ENCODE peak calls at places on chromosomes 7 and 10, in five cellular contexts. I is astrocyte, N is bronchial epithelial cell, Q is nephron progenitor cell, Y is brain microvascular endothelial cell. L is an unnamed sample.

GRCh38 chr7:7757576-7757975 is 39.2 kb upstream of the RPA3 start:
- DNase-seq in I (no peak), N (no peak), Q (no peak), Y (no peak), L (no peak)

GRCh38 chr10:96043157-96043894 is at the start of gene CCNJ:
- DNase-seq in I (peak), N (peak), Q (peak), Y (peak), L (peak)

GRCh38 chr7:87106974-87107612 is 45.2 kb upstream of the DMTF1 start:
- DNase-seq in I (no peak), N (no peak), Q (no peak), Y (no peak), L (no peak)

GRCh38 chr10:101575580-101576228 is 12.4 kb downstream of the POLL start:
- DNase-seq in I (no peak), N (no peak), Q (no peak), Y (no peak), L (no peak)

GRCh38 chr10:124145109-124145860 is 51.9 kb upstream of the CHST15 start:
- DNase-seq in I (no peak), N (peak), Q (no peak), Y (no peak), L (no peak)

GRCh38 chr10:6423004-6423403 is 157.1 kb downstream of the PRKCQ start:
- DNase-seq in I (no peak), N (peak), Q (no peak), Y (no peak), L (no peak)

GRCh38 chr7:117859246-117859812 is 13.9 kb downstream of the CTTNBP2 start:
- DNase-seq in I (no peak), N (peak), Q (no peak), Y (no peak), L (no peak)

GRCh38 chr10:59172567-59172966 is 3.9 kb upstream of the PHYHIPL start:
- DNase-seq in I (no peak), N (peak), Q (no peak), Y (no peak), L (no peak)

GRCh38 chr7:155295511-155295910 is 2.2 kb upstream of the INSIG1 start:
- DNase-seq in I (no peak), N (no peak), Q (no peak), Y (no peak), L (no peak)

GRCh38 chr7:142482899-142483658 is 225.2 kb upstream of the PRSS58 start:
- DNase-seq in I (no peak), N (peak), Q (peak), Y (peak), L (peak)

GRCh38 chr7:20647051-20647450 is 31.6 kb downstream of the ABCB5 start:
- DNase-seq in I (peak), N (no peak), Q (no peak), Y (peak), L (no peak)

GRCh38 chr10:17562572-17562971 is 54.6 kb downstream of the HACD1 start:
- DNase-seq in I (peak), N (peak), Q (no peak), Y (peak), L (no peak)

GRCh38 chr7:37684927-37685326 is 1.4 kb downstream of the GPR141 start:
- DNase-seq in I (no peak), N (no peak), Q (no peak), Y (no peak), L (no peak)

GRCh38 chr10:94358480-94358879 is 4.3 kb downstream of the NOC3L start:
- DNase-seq in I (peak), N (peak), Q (no peak), Y (peak), L (peak)

GRCh38 chr10:1515121-1515779 is 222.1 kb downstream of the ADARB2 start:
- DNase-seq in I (no peak), N (no peak), Q (no peak), Y (no peak), L (no peak)

GRCh38 chr10:89262331-89263020 is 10.9 kb upstream of the LIPA start:
- DNase-seq in I (peak), N (peak), Q (no peak), Y (no peak), L (peak)

GRCh38 chr7:34157137-34157536 is 251.8 kb downstream of the BMPER start:
- DNase-seq in I (no peak), N (no peak), Q (no peak), Y (no peak), L (no peak)

GRCh38 chr10:97673736-97674525 is 13.1 kb downstream of the AVPI1 start:
- DNase-seq in I (peak), N (peak), Q (no peak), Y (peak), L (peak)

GRCh38 chr10:133183646-133184378 is 23.8 kb downstream of the KNDC1 start:
- DNase-seq in I (no peak), N (no peak), Q (no peak), Y (no peak), L (no peak)

GRCh38 chr7:153217032-153217431 is 457.5 kb downstream of the ACTR3B start:
- DNase-seq in I (no peak), N (no peak), Q (no peak), Y (no peak), L (no peak)

GRCh38 chr10:50417486-50417905 is 166.2 kb upstream of the ASAH2 start:
- DNase-seq in I (no peak), N (peak), Q (no peak), Y (peak), L (no peak)

GRCh38 chr10:44955408-44956070 is 4.1 kb upstream of the RASSF4 start:
- DNase-seq in I (no peak), N (no peak), Q (no peak), Y (no peak), L (no peak)

DNA sequence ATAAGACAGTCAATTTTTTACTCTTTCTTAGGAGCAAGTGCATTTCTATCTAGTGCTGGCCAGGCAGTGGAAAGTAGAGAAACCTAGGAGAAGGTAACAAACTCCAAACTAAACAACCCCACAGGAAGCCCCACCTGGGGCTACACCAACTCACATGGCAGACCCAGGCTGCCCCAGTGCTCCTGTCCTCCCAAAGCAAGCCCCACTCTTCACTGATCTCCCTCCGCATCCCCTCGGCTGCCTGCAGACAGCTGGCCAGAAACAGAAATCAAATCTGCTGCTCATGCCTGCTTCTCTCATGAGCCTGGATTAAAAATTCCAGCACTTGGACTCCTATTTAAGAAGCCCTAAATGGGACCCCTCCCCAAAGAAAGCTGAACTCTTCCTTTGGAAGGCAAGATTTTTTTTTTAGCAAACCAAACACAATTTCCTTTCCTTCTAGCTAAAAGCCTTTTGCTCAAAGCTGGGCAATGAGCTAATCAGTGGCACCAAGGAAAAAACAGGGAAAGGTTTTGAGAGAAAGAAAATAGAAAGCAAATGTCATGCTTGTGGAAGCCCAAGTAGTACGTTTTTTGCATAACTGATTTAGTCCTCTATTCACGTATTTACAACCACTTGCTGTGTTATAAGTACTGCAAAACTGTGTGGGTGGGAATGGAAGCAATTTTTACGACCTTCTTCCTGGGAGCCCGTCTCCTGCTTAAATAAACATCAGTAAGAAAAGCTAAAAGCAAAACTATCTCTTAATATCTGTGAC is 10.7 kb downstream of the PDE1C start:
- DNase-seq in I (peak), N (no peak), Q (peak), Y (no peak), L (no peak)
- TF ChIP-seq CTCF in I (no peak), N (no peak), Q (no peak), Y (no peak), L (no peak)

GRCh38 chr7:105791926-105792325 is 84.5 kb downstream of the ATXN7L1 start:
- DNase-seq in I (no peak), N (peak), Q (no peak), Y (no peak), L (no peak)

GRCh38 chr7:105797652-105798051 is 78.7 kb downstream of the ATXN7L1 start:
- DNase-seq in I (no peak), N (no peak), Q (no peak), Y (no peak), L (no peak)

GRCh38 chr7:105792488-105793370 is 83.7 kb downstream of the ATXN7L1 start:
- DNase-seq in I (no peak), N (no peak), Q (no peak), Y (no peak), L (no peak)

GRCh38 chr7:105796365-105796764 is 80.0 kb downstream of the ATXN7L1 start:
- DNase-seq in I (peak), N (no peak), Q (no peak), Y (peak), L (peak)

GRCh38 chr7:105794741-105795729 is 81.4 kb downstream of the ATXN7L1 start:
- DNase-seq in I (peak), N (peak), Q (no peak), Y (no peak), L (peak)
- TF ChIP-seq CTCF in I (no peak), N (no peak), Q (no peak), Y (no peak), L (peak)

DNA sequence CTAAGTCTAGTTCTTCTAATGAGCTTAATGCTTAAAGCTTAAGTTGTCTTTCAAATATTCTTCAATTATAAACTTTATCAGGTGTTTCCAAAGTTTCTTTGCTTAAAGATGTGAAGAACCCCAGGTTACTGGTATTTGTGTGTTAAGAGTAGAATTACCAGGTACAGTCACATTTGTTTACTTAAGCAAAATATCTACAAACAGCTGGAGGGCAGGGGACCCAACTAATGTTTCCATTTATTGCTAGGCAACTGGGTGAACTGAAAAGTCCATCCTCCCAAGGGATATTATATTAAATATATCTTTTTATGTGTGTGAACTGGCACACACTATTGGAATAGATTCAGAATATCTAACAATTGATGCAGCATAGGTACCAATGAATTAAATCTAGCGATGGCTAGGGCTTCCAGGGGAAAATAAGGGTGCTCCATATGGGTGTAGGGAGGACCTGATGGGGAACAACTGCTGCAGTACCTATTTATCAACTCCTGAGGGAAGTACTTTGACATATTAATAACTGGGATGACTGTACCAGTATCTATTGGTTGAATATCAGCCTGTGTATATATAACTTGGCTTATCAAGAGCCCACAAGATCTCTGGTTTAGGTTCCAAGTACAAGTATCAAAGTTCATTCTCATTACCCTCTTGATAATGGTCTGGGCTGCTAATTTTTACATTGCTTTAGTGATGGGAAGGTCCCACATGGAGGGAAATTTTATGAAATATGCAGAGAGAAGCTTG is 10.3 kb upstream of the AGR3 start:
- DNase-seq in I (no peak), N (peak), Q (no peak), Y (no peak), L (no peak)
- TF ChIP-seq CTCF in I (no peak), N (peak), Q (no peak), Y (no peak), L (no peak)

DNA sequence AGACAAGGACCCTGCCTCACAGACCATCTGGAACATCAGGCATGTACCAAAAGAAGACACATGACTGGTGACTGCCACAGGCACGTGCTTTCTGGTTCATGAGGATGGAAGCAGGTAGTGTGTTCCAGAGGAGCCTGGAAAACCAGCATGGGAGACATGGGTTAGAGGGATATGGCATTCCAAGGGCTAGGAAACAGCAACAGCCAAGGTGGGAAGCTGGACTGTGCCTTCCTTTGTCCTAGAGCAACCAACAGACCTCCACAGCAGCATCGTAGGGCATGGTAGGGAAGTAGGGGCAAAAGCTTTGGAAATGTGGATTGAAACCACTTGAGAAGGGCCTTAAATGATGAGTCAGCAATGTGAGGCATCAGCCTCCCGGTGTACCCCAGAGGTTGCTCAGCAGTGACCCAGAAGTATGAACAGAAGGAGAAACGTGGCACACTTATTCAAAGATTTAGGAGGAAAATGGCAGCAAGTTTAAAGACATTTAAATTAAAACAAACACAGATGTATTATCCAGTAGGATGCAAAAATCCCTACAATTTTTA is 51.0 kb downstream of the PRLHR start:
- DNase-seq in I (no peak), N (no peak), Q (no peak), Y (no peak), L (no peak)
- TF ChIP-seq CTCF in I (no peak), N (no peak), Q (no peak), Y (no peak), L (peak)

GRCh38 chr7:78039791-78040776 is 241.5 kb downstream of the PHTF2 start:
- DNase-seq in I (no peak), N (no peak), Q (no peak), Y (no peak), L (no peak)
- TF ChIP-seq CTCF in I (no peak), N (peak), Q (peak), Y (peak), L (peak)

DNA sequence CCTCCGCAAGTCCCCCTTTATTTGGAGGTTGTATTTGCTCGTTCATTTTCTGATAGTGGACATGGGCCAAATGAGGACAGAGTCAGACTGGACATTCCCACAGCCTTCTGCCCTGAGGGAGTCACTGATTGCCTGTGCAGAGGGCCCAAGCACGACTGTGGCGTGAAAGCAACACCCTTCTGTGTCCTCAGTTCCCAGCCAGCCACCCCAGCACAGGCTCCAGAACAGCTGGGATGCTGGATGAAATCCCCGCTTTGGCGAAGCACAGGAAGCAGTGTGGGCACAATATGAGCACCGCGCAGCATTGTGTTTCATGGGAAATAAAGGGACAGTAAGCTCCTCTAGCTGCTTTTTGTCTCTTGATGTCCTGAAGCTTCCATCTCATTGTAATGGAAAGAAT is 20.5 kb downstream of the TRIL start:
- DNase-seq in I (no peak), N (no peak), Q (no peak), Y (no peak), L (no peak)
- TF ChIP-seq CTCF in I (no peak), N (no peak), Q (no peak), Y (no peak), L (no peak)